ENCODE peak calls at places on chromosome 17, in four cellular contexts. Q, W, B and Y are unnamed samples.

GRCh38 chr17:4130715-4131114 is 12.1 kb downstream of the ZZEF1 start:
- DNase-seq in Q (peak), W (no peak), B (no peak), Y (no peak)

GRCh38 chr17:57899822-57900221 is 50.0 kb upstream of the MRPS23 start:
- DNase-seq in Q (peak), W (no peak), B (no peak), Y (no peak)

GRCh38 chr17:30378191-30378796 is 433 bp upstream of the CPD start:
- DNase-seq in Q (peak), W (no peak), B (no peak), Y (no peak)

GRCh38 chr17:2749058-2749783 is at the start of gene CCDC92B:
- DNase-seq in Q (no peak), W (no peak), B (no peak), Y (no peak)

GRCh38 chr17:11274106-11274505 is 33.1 kb downstream of the SHISA6 start:
- DNase-seq in Q (no peak), W (no peak), B (no peak), Y (no peak)

GRCh38 chr17:2235792-2236365 is 67.7 kb downstream of the SMG6 start:
- DNase-seq in Q (no peak), W (no peak), B (no peak), Y (no peak)

GRCh38 chr17:38673714-38674012 is 1.1 kb downstream of the EPOP start:
- DNase-seq in Q (no peak), W (peak), B (no peak), Y (no peak)

GRCh38 chr17:46056800-46057304 is 57.8 kb downstream of the STH start:
- DNase-seq in Q (no peak), W (peak), B (peak), Y (peak)

GRCh38 chr17:72409405-72410002 is 288.7 kb downstream of the SOX9 start:
- DNase-seq in Q (no peak), W (no peak), B (no peak), Y (no peak)

GRCh38 chr17:49748223-49748622 is 15.7 kb downstream of the FAM117A start:
- DNase-seq in Q (no peak), W (no peak), B (no peak), Y (no peak)

GRCh38 chr17:22310717-22311686 is 618.7 kb downstream of the KCNJ18 start:
- DNase-seq in Q (no peak), W (peak), B (no peak), Y (no peak)

GRCh38 chr17:2125013-2125535 is 70.2 kb downstream of the HIC1 start:
- DNase-seq in Q (no peak), W (no peak), B (peak), Y (no peak)

GRCh38 chr17:80793851-80794267 is 197.8 kb upstream of the CHMP6 start:
- DNase-seq in Q (peak), W (no peak), B (no peak), Y (no peak)

GRCh38 chr17:49968380-49969133 is 433 bp upstream of the DLX4 start:
- DNase-seq in Q (peak), W (peak), B (peak), Y (peak)

GRCh38 chr17:28097901-28098300 is 55.4 kb downstream of the NLK start:
- DNase-seq in Q (no peak), W (no peak), B (no peak), Y (no peak)

GRCh38 chr17:35726609-35727460 is 4.6 kb upstream of the RASL10B start:
- DNase-seq in Q (no peak), W (no peak), B (peak), Y (peak)

GRCh38 chr17:82330322-82331239 is 3.0 kb downstream of the SECTM1 start:
- DNase-seq in Q (no peak), W (no peak), B (peak), Y (no peak)

GRCh38 chr17:39618956-39619785 is 7.6 kb upstream of the PPP1R1B start:
- DNase-seq in Q (no peak), W (no peak), B (no peak), Y (no peak)

GRCh38 chr17:1808649-1809048 is 21.1 kb downstream of the SMYD4 start:
- DNase-seq in Q (no peak), W (no peak), B (no peak), Y (no peak)

GRCh38 chr17:19336938-19337711 is 25.4 kb downstream of the B9D1 start:
- DNase-seq in Q (no peak), W (no peak), B (no peak), Y (no peak)

GRCh38 chr17:45009676-45010467 is 41.6 kb downstream of the DCAKD start:
- DNase-seq in Q (no peak), W (no peak), B (no peak), Y (no peak)

GRCh38 chr17:66308856-66309255 is 6.4 kb downstream of the PRKCA start:
- DNase-seq in Q (no peak), W (no peak), B (no peak), Y (no peak)

GRCh38 chr17:2860045-2860444 is 63.8 kb downstream of the RAP1GAP2 start:
- DNase-seq in Q (no peak), W (no peak), B (no peak), Y (no peak)

GRCh38 chr17:43356999-43357398 is 41.8 kb upstream of the ARL4D start:
- DNase-seq in Q (no peak), W (peak), B (peak), Y (peak)

GRCh38 chr17:7435676-7436555 is 681 bp downstream of the TMEM102 start:
- DNase-seq in Q (peak), W (peak), B (no peak), Y (no peak)

GRCh38 chr17:16919663-16920627 is 52.0 kb downstream of the TNFRSF13B start:
- DNase-seq in Q (peak), W (no peak), B (no peak), Y (no peak)

GRCh38 chr17:44004761-44005526 is 522 bp downstream of the NAGS start:
- DNase-seq in Q (no peak), W (no peak), B (peak), Y (no peak)

GRCh38 chr17:40326832-40327199 is 17.8 kb downstream of the RARA start:
- DNase-seq in Q (no peak), W (no peak), B (no peak), Y (no peak)

GRCh38 chr17:57114085-57114673 is 29.1 kb downstream of the AKAP1 start:
- DNase-seq in Q (no peak), W (peak), B (no peak), Y (no peak)

GRCh38 chr17:43449470-43450202 is 34.1 kb upstream of the DHX8 start:
- DNase-seq in Q (no peak), W (peak), B (no peak), Y (no peak)

GRCh38 chr17:16568541-16569357 is at the start of gene ZNF287:
- DNase-seq in Q (peak), W (peak), B (peak), Y (peak)

GRCh38 chr17:4362141-4362540 is 4.3 kb downstream of the UBE2G1 start:
- DNase-seq in Q (no peak), W (no peak), B (no peak), Y (no peak)

GRCh38 chr17:41930009-41930832 is at the start of gene ODAD4:
- DNase-seq in Q (peak), W (peak), B (peak), Y (peak)
- TF ChIP-seq CTCF in Q (peak), W (peak), B (peak), Y (peak)

DNA sequence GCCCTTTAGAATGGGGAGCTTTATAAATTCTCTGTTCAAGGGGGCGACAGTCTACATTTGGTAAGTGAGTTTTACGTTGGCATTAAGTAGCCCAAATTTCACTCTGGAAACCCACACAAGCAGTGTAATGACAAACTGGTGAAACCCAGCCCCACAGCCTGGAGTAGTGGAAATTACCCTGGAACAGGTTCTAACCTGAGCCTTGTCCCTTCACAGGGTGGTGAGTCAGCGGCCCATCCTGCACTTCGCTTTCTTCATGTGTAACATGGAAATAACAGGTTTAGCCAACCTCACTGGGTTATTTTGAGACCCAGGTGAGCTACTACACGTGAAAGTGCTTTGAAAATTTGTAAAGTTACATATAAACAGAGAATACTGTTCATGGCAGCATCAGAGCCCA is 3.5 kb upstream of the TLCD3A start:
- DNase-seq in Q (no peak), W (no peak), B (no peak), Y (no peak)
- TF ChIP-seq CTCF in Q (no peak), W (no peak), B (no peak), Y (no peak)

DNA sequence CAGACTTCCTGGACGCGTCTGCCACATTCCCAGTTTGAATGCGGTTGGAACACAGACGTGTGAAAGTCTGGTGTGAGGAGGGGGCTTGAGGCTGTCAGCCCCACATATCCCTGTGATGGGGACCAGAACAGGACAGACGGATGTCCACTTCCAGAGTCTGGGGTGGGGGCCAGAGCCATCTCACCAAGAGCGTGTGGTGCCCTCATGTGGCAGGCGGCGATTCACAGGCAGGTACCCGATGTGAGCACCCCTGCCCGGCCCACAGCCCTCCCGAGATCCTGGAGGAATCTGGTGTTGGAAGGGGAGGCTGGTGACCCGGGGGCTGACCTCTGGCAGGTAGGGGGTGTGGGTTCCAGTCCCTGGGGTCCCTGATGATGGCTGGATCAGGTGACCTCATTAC is 51.5 kb downstream of the ENGASE start:
- DNase-seq in Q (no peak), W (no peak), B (no peak), Y (no peak)
- TF ChIP-seq CTCF in Q (no peak), W (peak), B (peak), Y (no peak)

GRCh38 chr17:17994271-17994670 is 21.6 kb downstream of the DRC3 start:
- DNase-seq in Q (no peak), W (peak), B (peak), Y (no peak)
- TF ChIP-seq CTCF in Q (no peak), W (peak), B (peak), Y (peak)

DNA sequence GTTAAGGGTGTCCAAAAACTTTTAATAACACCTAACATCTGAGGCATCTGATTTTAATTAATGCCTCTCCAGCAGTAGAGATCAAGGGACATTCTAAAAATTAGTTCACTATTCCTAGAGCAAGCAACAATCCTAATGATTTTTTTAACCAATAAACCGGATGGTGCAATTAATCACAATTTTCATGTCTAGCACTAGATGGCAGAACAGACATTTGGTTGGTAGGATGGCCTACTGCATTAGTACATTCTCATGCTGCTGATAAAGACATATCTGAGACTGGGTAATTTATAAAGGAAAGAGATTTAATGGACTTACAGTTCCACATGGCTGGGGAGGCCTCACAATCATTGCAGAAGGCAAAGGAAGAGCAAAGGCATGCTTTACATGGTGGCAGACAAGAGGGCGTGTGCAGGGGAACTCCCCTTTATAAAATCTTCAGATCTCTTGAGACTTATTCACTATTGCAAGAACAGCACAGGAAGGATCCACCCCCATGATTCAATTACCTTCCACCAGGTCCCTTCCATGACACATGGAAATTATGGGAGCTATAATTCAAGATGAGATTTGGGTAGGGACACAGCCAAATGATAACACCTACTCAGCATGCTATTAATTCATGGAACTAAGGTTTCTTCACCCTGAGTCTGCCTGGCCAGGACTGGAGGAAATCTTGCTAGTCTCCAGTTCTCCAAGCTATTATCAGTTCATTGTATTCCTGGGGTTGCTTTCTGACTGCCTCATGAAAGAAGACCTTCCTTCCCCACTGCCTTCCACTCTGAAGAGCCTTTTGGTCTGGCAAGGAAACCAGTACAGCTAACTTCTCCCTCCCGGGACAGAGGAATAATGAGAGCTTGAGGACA is 24.8 kb downstream of the HS3ST3A1 start:
- DNase-seq in Q (no peak), W (no peak), B (no peak), Y (no peak)
- TF ChIP-seq CTCF in Q (no peak), W (no peak), B (no peak), Y (no peak)

GRCh38 chr17:48578616-48579560 is 738 bp upstream of the HOXB4 start:
- DNase-seq in Q (no peak), W (no peak), B (no peak), Y (no peak)
- TF ChIP-seq CTCF in Q (no peak), W (no peak), B (no peak), Y (no peak)